ENCODE peak calls at places on chromosomes 1 and 21, in seven cellular contexts. V, E, F, M, Y, Z and W are unnamed samples.

GRCh38 chr1:38038836-38039235 is 7.8 kb downstream of the POU3F1 start:
- DNase-seq in Y (no peak), V (peak; percentile 51), Z (no peak), E (no peak), F (no peak), M (no peak), W (no peak)

GRCh38 chr1:31584869-31585735 is 8.8 kb downstream of the TINAGL1 start:
- DNase-seq in E (no peak), F (peak; percentile 42), Y (no peak), M (no peak), Z (no peak), V (no peak), W (no peak)

GRCh38 chr1:169487561-169487960 is 1.8 kb upstream of the SLC19A2 start:
- DNase-seq in M (no peak), Z (no peak), F (no peak), Y (no peak), V (no peak), E (no peak), W (peak; percentile 32)

GRCh38 chr1:173017792-173018191 is 32.9 kb downstream of the TNFSF18 start:
- DNase-seq in Z (no peak), Y (no peak), V (no peak), E (no peak), M (no peak), F (no peak), W (no peak)

GRCh38 chr1:67629370-67630075 is 55.5 kb upstream of the GADD45A start:
- DNase-seq in E (no peak), Y (no peak), Z (no peak), V (no peak), M (no peak), F (no peak), W (no peak)

GRCh38 chr1:44154049-44154448 is 12.6 kb upstream of the KLF18 start:
- DNase-seq in V (no peak), Y (peak; percentile 82), M (no peak), E (no peak), Z (no peak), F (peak; percentile 23), W (no peak)

GRCh38 chr1:184387871-184388670 is 1.2 kb downstream of the C1orf21 start:
- DNase-seq in Z (peak; percentile 33), M (no peak), E (no peak), Y (peak; percentile 40), V (peak; percentile 89), F (no peak), W (peak; percentile 86)

GRCh38 chr1:67270569-67270968 is 37.1 kb upstream of the IL12RB2 start:
- DNase-seq in E (no peak), F (no peak), V (no peak), M (no peak), Z (no peak), Y (no peak), W (no peak)

GRCh38 chr1:65231718-65232330 is 77.5 kb upstream of the DNAJC6 start:
- DNase-seq in E (no peak), M (no peak), Y (no peak), F (no peak), Z (no peak), V (no peak), W (peak; percentile 71)

GRCh38 chr1:94989911-94990463 is 63.1 kb upstream of the CNN3 start:
- DNase-seq in Y (no peak), F (no peak), M (no peak), V (no peak), E (no peak), Z (no peak), W (no peak)

GRCh38 chr1:91750398-91750996 is 135.5 kb downstream of the TGFBR3 start:
- DNase-seq in Z (no peak), Y (no peak), V (no peak), F (no peak), E (no peak), M (no peak), W (peak; percentile 65)

GRCh38 chr1:3322440-3323020 is 131.9 kb upstream of the ARHGEF16 start:
- DNase-seq in E (no peak), F (no peak), Z (no peak), M (no peak), V (no peak), Y (no peak), W (no peak)

GRCh38 chr1:168379110-168379860 is 98.6 kb downstream of the TBX19 start:
- DNase-seq in M (no peak), Z (peak; percentile 57), Y (no peak), E (no peak), V (peak; percentile 18), F (no peak), W (no peak)

GRCh38 chr1:88239205-88239604 is 444.9 kb upstream of the PKN2 start:
- DNase-seq in Y (no peak), F (no peak), Z (no peak), M (no peak), E (no peak), V (no peak), W (no peak)

GRCh38 chr1:156583821-156584622 is 4.5 kb downstream of the TTC24 start:
- DNase-seq in F (peak; percentile 88), E (peak; percentile 78), V (peak; percentile 84), Z (peak; percentile 67), M (peak; percentile 85), Y (peak; percentile 92), W (peak; percentile 82)

GRCh38 chr1:75614455-75615379 is 3.8 kb upstream of the SLC44A5 start:
- DNase-seq in M (peak; percentile 84), E (peak; percentile 73), Y (peak; percentile 85), Z (no peak), F (peak; percentile 79), V (peak; percentile 4), W (peak; percentile 49)

GRCh38 chr1:218613105-218613504 is 268.0 kb downstream of the TGFB2 start:
- DNase-seq in E (no peak), M (no peak), F (no peak), V (no peak), Y (peak; percentile 5), Z (no peak), W (no peak)
- H3K4me1 ChIP-seq in E (no peaks in the 10 kb centered on the region), M (peaks cover 2% of the 10 kb centered on the region), F (peaks cover 18% of the 10 kb centered on the region), V (no peaks in the 10 kb centered on the region), Y (no peaks in the 10 kb centered on the region), Z (no peaks in the 10 kb centered on the region), W (no peaks in the 10 kb centered on the region)

GRCh38 chr21:26125433-26126167 is 45.0 kb downstream of the APP start:
- DNase-seq in F (no peak), Z (no peak), V (peak; percentile 28), Y (peak; percentile 34), M (no peak), E (no peak), W (no peak)
- H3K79me1 ChIP-seq in F (peaks cover 3% of the 10 kb centered on the region), Z (peaks cover 5% of the 10 kb centered on the region), V (peaks cover 23% of the 10 kb centered on the region), Y (peaks cover 6% of the 10 kb centered on the region), M (peaks cover 7% of the 10 kb centered on the region), E (peaks cover 8% of the 10 kb centered on the region), W (peaks cover 13% of the 10 kb centered on the region)

GRCh38 chr21:44502559-44502958 is 37.4 kb downstream of the KRTAP10-1 start:
- DNase-seq in Y (no peak), Z (no peak), M (no peak), V (no peak), F (no peak), E (no peak), W (no peak)
- H3K4me1 ChIP-seq in Y (no peaks in the 10 kb centered on the region), Z (no peaks in the 10 kb centered on the region), M (no peaks in the 10 kb centered on the region), V (no peaks in the 10 kb centered on the region), F (peaks cover 2% of the 10 kb centered on the region), E (peaks cover 10% of the 10 kb centered on the region), W (no peaks in the 10 kb centered on the region)

GRCh38 chr1:153790282-153790995 is 15.2 kb downstream of the SLC27A3 start:
- DNase-seq in E (no peak), M (no peak), F (no peak), V (peak; percentile 84), Y (no peak), Z (no peak), W (peak; percentile 46)

GRCh38 chr1:153792631-153793041 is 17.4 kb downstream of the SLC27A3 start:
- DNase-seq in V (no peak), F (no peak), Y (no peak), M (peak; percentile 30), Z (no peak), E (no peak), W (no peak)

GRCh38 chr1:153790996-153791855 is 16.0 kb downstream of the SLC27A3 start:
- DNase-seq in V (peak; percentile 94), Y (no peak), Z (no peak), E (no peak), M (no peak), F (no peak), W (peak; percentile 96)

GRCh38 chr1:153791856-153792253 is 16.6 kb downstream of the SLC27A3 start:
- DNase-seq in Z (peak; percentile 8), Y (no peak), F (no peak), E (no peak), M (peak; percentile 29), V (peak; percentile 72), W (peak; percentile 85)

GRCh38 chr1:153789478-153790148 is 14.4 kb downstream of the SLC27A3 start:
- DNase-seq in F (no peak), V (no peak), Z (no peak), E (no peak), Y (no peak), M (peak; percentile 28), W (no peak)
- H3K79me1 ChIP-seq in F (no peaks in the 10 kb centered on the region), V (no peaks in the 10 kb centered on the region), Z (no peaks in the 10 kb centered on the region), E (no peaks in the 10 kb centered on the region), Y (no peaks in the 10 kb centered on the region), M (no peaks in the 10 kb centered on the region), W (no peaks in the 10 kb centered on the region)